ENCODE peak calls at places on chromosomes 16 and 17, in ten cellular contexts. S is thoracic aorta; H is EH; K is HS-27A; G is hypothalamus; N is EL; L is skeletal muscle cell; Q is stimulated activated CD8-positive, alpha-beta memory T cell treated with anti-CD3 and anti-CD28 coated beads, Interleukin-15, amount 100 ng/mL, for 1 hour; R is pancreas; V is SK-N-DZ. B is an unnamed sample.

GRCh38 chr17:73280191-73280590 is 18.5 kb upstream of the CPSF4L start:
- DNase-seq in G (no peak), L (no peak), V (no peak), H (no peak), K (no peak), R (no peak), N (no peak), S (no peak), Q (no peak), B (no peak)

GRCh38 chr17:50501054-50501453 is 7.2 kb upstream of the MYCBPAP start:
- DNase-seq in K (no peak), L (no peak), G (no peak), V (no peak), Q (no peak), N (peak; percentile 41), R (no peak), S (no peak), H (peak; percentile 30), B (no peak)

GRCh38 chr16:25213709-25214416 is 2.9 kb upstream of the AQP8 start:
- DNase-seq in R (no peak), S (no peak), N (no peak), V (no peak), Q (no peak), G (no peak), K (no peak), H (no peak), L (no peak), B (no peak)

GRCh38 chr17:77829871-77830799 is 128.4 kb upstream of the TNRC6C start:
- DNase-seq in L (peak; percentile 42), V (no peak), R (no peak), N (peak; percentile 78), G (no peak), Q (no peak), K (no peak), S (peak; percentile 59), H (peak; percentile 79), B (no peak)

GRCh38 chr17:48102700-48103378 is 1.6 kb upstream of the CBX1 start:
- DNase-seq in G (no peak), Q (no peak), K (no peak), L (no peak), R (no peak), S (no peak), V (no peak), N (no peak), H (no peak), B (no peak)

GRCh38 chr16:84561291-84561690 is 56.6 kb downstream of the COTL1 start:
- DNase-seq in S (no peak), R (no peak), G (no peak), H (no peak), K (no peak), N (no peak), L (no peak), V (no peak), Q (no peak), B (no peak)

GRCh38 chr17:12859520-12859919 is 70.2 kb downstream of the ARHGAP44 start:
- DNase-seq in S (no peak), R (no peak), H (peak; percentile 7), N (no peak), K (no peak), V (no peak), G (no peak), L (peak; percentile 4), Q (no peak), B (no peak)

GRCh38 chr17:41428591-41429326 is 4.4 kb upstream of the KRT37 start:
- DNase-seq in H (peak; percentile 61), N (peak; percentile 72), R (no peak), V (no peak), S (no peak), G (no peak), L (no peak), K (no peak), Q (no peak), B (no peak)

GRCh38 chr16:52677487-52677886 is 130.5 kb upstream of the TOX3 start:
- DNase-seq in Q (no peak), S (no peak), K (no peak), V (no peak), H (no peak), N (no peak), L (no peak), G (no peak), R (no peak), B (no peak)

GRCh38 chr16:30946671-30947532 is 2.0 kb upstream of the ORAI3 start:
- DNase-seq in K (no peak), Q (no peak), H (no peak), V (no peak), S (no peak), L (no peak), G (no peak), N (no peak), R (peak; percentile 55), B (peak; percentile 83)

GRCh38 chr17:49022391-49022941 is 25.3 kb downstream of the IGF2BP1 start:
- DNase-seq in L (no peak), S (no peak), G (no peak), K (peak; percentile 88), V (no peak), R (no peak), H (peak; percentile 79), N (peak; percentile 90), Q (no peak), B (no peak)

GRCh38 chr16:84709609-84710008 is 9.8 kb downstream of the USP10 start:
- DNase-seq in V (no peak), H (no peak), R (no peak), K (no peak), Q (no peak), G (no peak), L (no peak), N (no peak), S (no peak), B (no peak)

GRCh38 chr16:1063728-1064127 is 8.8 kb upstream of the SSTR5 start:
- DNase-seq in G (no peak), V (no peak), L (no peak), Q (no peak), R (no peak), N (no peak), H (no peak), S (no peak), K (no peak), B (no peak)